ENCODE peak calls at places on chromosomes 1 and 21, in ten cellular contexts. Q is DMS153; W is mesothelial cell of epicardium; V is astrocyte of the spinal cord; X is M059J; Y is progenitor cell of endocrine pancreas; D is activated CD4-positive, alpha-beta T cell treated with anti-CD3 and anti-CD28 coated beads, Interleukin-2, amount 10 ng/mL, durations not matched to agents 7 days and 5 days; K is AG04450; H is NT2/D1; J is amygdala. E is an unnamed sample.

GRCh38 chr1:41649445-41650175 is 165.1 kb upstream of the EDN2 start:
- DNase-seq in Q (no peak), W (no peak), V (no peak), X (no peak), Y (no peak), D (no peak), K (no peak), H (no peak), J (no peak), E (no peak)

GRCh38 chr1:170194451-170194850 is 48.7 kb downstream of the NTMT2 start:
- DNase-seq in Q (no peak), W (no peak), V (no peak), X (peak), Y (no peak), D (no peak), K (no peak), H (no peak), J (no peak), E (no peak)

GRCh38 chr1:203148127-203148526 is 20.6 kb downstream of the ADORA1 start:
- DNase-seq in Q (no peak), W (no peak), V (no peak), X (no peak), Y (no peak), D (no peak), K (no peak), H (no peak), J (no peak), E (no peak)

GRCh38 chr21:44013380-44014088 is 1.4 kb downstream of the TRAPPC10 start:
- DNase-seq in Q (no peak), W (no peak), V (no peak), X (peak), Y (no peak), D (peak), K (no peak), H (no peak), J (no peak), E (no peak)

GRCh38 chr1:53752281-53752680 is 13.3 kb upstream of the GLIS1 start:
- DNase-seq in Q (no peak), W (no peak), V (no peak), X (no peak), Y (no peak), D (no peak), K (no peak), H (no peak), J (no peak), E (no peak)

GRCh38 chr1:55272994-55273393 is 57.8 kb upstream of the USP24 start:
- DNase-seq in Q (no peak), W (no peak), V (no peak), X (no peak), Y (no peak), D (no peak), K (no peak), H (no peak), J (no peak), E (no peak)

GRCh38 chr1:230086152-230086551 is 19.1 kb downstream of the GALNT2 start:
- DNase-seq in Q (no peak), W (no peak), V (no peak), X (no peak), Y (no peak), D (no peak), K (no peak), H (no peak), J (no peak), E (no peak)

GRCh38 chr1:41650176-41650519 is 165.7 kb upstream of the EDN2 start:
- DNase-seq in Q (no peak), W (no peak), V (no peak), X (no peak), Y (no peak), D (peak), K (no peak), H (no peak), J (no peak), E (peak)

GRCh38 chr1:248872752-248873408 is 14.0 kb upstream of the ZNF692 start:
- DNase-seq in Q (peak), W (peak), V (peak), X (peak), Y (peak), D (peak), K (no peak), H (peak), J (no peak), E (peak)

GRCh38 chr1:236516929-236517704 is 6.7 kb upstream of the LGALS8 start:
- DNase-seq in Q (no peak), W (no peak), V (peak), X (peak), Y (no peak), D (peak), K (peak), H (no peak), J (no peak), E (peak)

GRCh38 chr1:13814131-13814530 is 114.1 kb downstream of the PRDM2 start:
- DNase-seq in Q (no peak), W (no peak), V (no peak), X (no peak), Y (no peak), D (no peak), K (no peak), H (no peak), J (no peak), E (no peak)